ENCODE peak calls at places on chromosomes 4 and X, in five cellular contexts. T is tibial artery; Y is CD8-positive, alpha-beta T cell; N is left ventricle myocardium inferior; V is GM23338. X is an unnamed sample.

GRCh38 chr4:187603093-187603395 is 392.5 kb upstream of the ZFP42 start:
- DNase-seq in N (no peak), V (no peak), Y (no peak), T (no peak), X (no peak)

GRCh38 chr4:66014146-66014765 is 344.0 kb upstream of the EPHA5 start:
- DNase-seq in T (no peak), N (no peak), Y (no peak), V (peak), X (no peak)

GRCh38 chr4:9969526-9970398 is 51.5 kb downstream of the SLC2A9 start:
- DNase-seq in N (no peak), Y (no peak), T (no peak), V (no peak), X (no peak)

GRCh38 chr4:146342600-146343192 is 128.4 kb downstream of the REELD1 start:
- DNase-seq in V (peak), N (no peak), Y (peak), T (no peak), X (peak)

GRCh38 chr4:8164194-8164565 is 5.6 kb upstream of the ABLIM2 start:
- DNase-seq in N (no peak), Y (no peak), T (no peak), V (no peak), X (no peak)

GRCh38 chr4:114200026-114200425 is 220.6 kb upstream of the ARSJ start:
- DNase-seq in N (no peak), Y (no peak), T (no peak), V (no peak), X (no peak)

GRCh38 chrX:114930227-114930626 is 87.2 kb downstream of the IL13RA2 start:
- DNase-seq in Y (no peak), V (no peak), N (no peak), T (no peak), X (no peak)

GRCh38 chrX:16981980-16982379 is 35.5 kb downstream of the REPS2 start:
- DNase-seq in V (no peak), Y (no peak), T (no peak), N (no peak), X (no peak)

GRCh38 chr4:2744576-2745270 is 11.4 kb downstream of the TNIP2 start:
- DNase-seq in T (no peak), V (no peak), Y (no peak), N (no peak), X (peak)

GRCh38 chrX:40035726-40036125 is 62.0 kb downstream of the BCOR start:
- DNase-seq in V (no peak), T (no peak), Y (no peak), N (no peak), X (no peak)

GRCh38 chrX:135639066-135639815 is 74.2 kb upstream of the CT45A1 start:
- DNase-seq in N (no peak), T (no peak), Y (no peak), V (no peak), X (no peak)

GRCh38 chr4:162406637-162407370 is 243.0 kb upstream of the FSTL5 start:
- DNase-seq in N (no peak), T (no peak), V (no peak), Y (no peak), X (no peak)

GRCh38 chr4:7781361-7781760 is 158.3 kb downstream of the AFAP1 start:
- DNase-seq in Y (no peak), T (no peak), V (no peak), N (no peak), X (no peak)

GRCh38 chr4:137390141-137390540 is 142.2 kb downstream of the PCDH18 start:
- DNase-seq in V (no peak), Y (no peak), N (no peak), T (no peak), X (no peak)

GRCh38 chr4:14247767-14248166 is 620.2 kb upstream of the BOD1L1 start:
- DNase-seq in V (no peak), Y (no peak), N (no peak), T (no peak), X (no peak)

GRCh38 chrX:13664026-13664425 is 11.1 kb downstream of the TCEANC start:
- DNase-seq in V (no peak), N (no peak), Y (no peak), T (no peak), X (no peak)
- H3K4me3 ChIP-seq in V (no peak), N (no peak), Y (no peak), T (no peak), X (no peak)

GRCh38 chr4:169142390-169142789 is 128.4 kb downstream of the SH3RF1 start:
- DNase-seq in T (no peak), Y (no peak), V (no peak), N (no peak), X (no peak)
- H3K4me3 ChIP-seq in T (no peak), Y (no peak), V (no peak), N (no peak), X (no peak)

GRCh38 chrX:69000857-69001256 is 164.4 kb downstream of the PJA1 start:
- DNase-seq in V (no peak), Y (no peak), T (no peak), N (no peak), X (no peak)
- H3K4me3 ChIP-seq in V (no peak), Y (no peak), T (no peak), N (no peak), X (no peak)

GRCh38 chr4:143291334-143291733 is 45.3 kb upstream of the GAB1 start:
- DNase-seq in Y (no peak), N (no peak), V (no peak), T (no peak), X (no peak)

GRCh38 chr4:143286058-143286457 is 50.6 kb upstream of the GAB1 start:
- DNase-seq in V (no peak), Y (no peak), N (no peak), T (no peak), X (peak)

GRCh38 chr4:143287571-143287923 is 49.1 kb upstream of the GAB1 start:
- DNase-seq in N (no peak), V (peak), Y (no peak), T (no peak), X (peak)

GRCh38 chr4:143289370-143289769 is 47.3 kb upstream of the GAB1 start:
- DNase-seq in V (no peak), N (no peak), Y (no peak), T (no peak), X (no peak)

DNA sequence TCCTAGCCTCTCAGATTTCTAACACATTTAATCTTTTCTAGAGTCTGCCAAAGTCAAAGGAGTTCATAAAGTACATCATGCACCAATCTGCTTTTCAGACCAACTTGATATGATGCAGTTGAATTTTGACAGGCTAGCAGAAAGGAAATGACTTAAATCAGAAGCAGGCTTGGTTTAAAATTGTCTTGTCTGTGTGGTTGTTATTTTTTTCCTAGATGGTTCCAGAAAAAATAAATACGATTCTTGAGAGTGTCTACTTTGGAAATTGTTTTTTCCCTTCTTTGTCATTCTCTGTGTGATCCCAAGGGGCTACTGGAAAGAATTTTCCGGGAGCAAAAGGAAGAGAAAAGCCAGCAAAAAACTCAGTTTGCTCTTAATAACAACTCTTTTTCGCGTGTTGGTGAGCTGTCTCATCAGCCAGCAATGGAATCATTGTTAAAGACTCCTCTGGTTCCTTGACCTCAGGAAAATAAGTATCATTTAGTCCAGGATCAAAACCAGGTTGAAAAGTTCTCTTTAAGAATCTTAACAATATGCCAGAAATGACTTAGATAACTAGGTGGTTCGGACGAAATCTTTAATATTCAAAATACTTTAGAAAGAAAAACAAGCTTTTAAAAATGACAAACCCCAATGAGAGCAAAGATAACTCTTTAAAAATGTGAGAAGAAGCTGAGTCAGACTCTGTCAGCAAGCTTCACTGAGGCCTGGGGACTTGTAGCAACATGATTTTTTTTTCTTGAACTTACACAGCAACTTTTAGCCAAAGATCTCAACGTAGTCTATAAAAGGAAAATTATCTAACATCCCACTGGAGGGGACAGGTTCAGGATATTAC is 49.7 kb upstream of the GAB1 start:
- DNase-seq in V (no peak), T (no peak), Y (no peak), N (no peak), X (no peak)
- H3K4me3 ChIP-seq in V (no peak), T (no peak), Y (no peak), N (no peak), X (no peak)

DNA sequence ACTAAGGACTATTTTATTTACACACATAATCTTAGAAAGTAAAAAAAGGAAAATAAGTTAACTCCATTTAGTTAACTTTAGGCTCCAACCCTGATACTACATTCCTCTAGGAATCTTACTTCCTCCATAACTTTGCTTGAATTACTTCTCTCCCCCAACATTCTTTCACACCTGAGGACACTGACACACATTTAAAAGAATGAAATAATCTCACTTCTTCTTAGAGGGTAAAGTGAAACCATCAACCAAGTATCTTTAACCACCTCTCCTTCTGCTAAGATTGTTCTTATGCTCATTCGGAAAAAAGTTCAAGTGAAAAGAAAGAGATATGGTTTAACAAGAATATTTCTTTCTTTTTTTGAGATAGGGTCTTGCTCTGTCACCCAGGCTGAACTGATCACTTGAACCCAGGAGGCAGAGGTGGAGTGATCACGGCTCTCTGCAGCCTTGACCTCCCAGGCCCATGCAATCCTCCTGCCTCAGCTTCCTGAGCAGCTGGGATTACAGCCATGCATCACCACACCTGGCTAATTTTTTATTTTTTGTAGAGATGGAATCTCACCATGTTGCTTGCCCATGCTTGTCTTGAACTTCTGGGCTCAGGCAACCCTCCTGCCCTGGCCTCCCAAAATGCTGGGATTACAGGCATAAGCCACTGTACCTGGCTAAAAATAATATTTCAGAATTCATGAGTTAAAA is 28.5 kb downstream of the SLC25A4 start:
- DNase-seq in N (no peak), T (no peak), V (no peak), Y (no peak), X (no peak)
- H3K4me3 ChIP-seq in N (no peak), T (no peak), V (no peak), Y (no peak), X (no peak)

GRCh38 chr4:83009529-83009928 is 1.1 kb downstream of the LIN54 start:
- DNase-seq in Y (no peak), T (no peak), N (no peak), V (no peak), X (no peak)
- H3K4me3 ChIP-seq in Y (peak), T (peak), N (peak), V (peak), X (peak)